ENCODE peak calls at places on chromosomes 4 and X, in seven cellular contexts. E is ovary, D is AG10803, R is fibroblast of lung, C is left ventricle myocardium inferior, S is BJ, W is choroid plexus epithelial cell. Y is an unnamed sample.

GRCh38 chrX:39808471-39808917 is 289.3 kb downstream of the BCOR start:
- DNase-seq in E (no peak), D (peak), R (peak), C (no peak), S (peak), W (peak), Y (peak)

GRCh38 chr4:8618421-8618820 is 25.9 kb downstream of the CPZ start:
- DNase-seq in E (peak), D (no peak), R (no peak), C (no peak), S (no peak), W (no peak), Y (no peak)

GRCh38 chr4:32440391-32440790 is 1720.2 kb downstream of the PCDH7 start:
- DNase-seq in E (no peak), D (no peak), R (no peak), C (no peak), S (no peak), W (no peak), Y (no peak)

GRCh38 chr4:159071969-159072765 is 30.7 kb upstream of the RAPGEF2 start:
- DNase-seq in E (no peak), D (no peak), R (peak), C (no peak), S (no peak), W (peak), Y (no peak)

GRCh38 chrX:37796805-37797204 is 16.9 kb downstream of the CYBB start:
- DNase-seq in E (no peak), D (no peak), R (peak), C (peak), S (no peak), W (no peak), Y (no peak)

GRCh38 chr4:48015216-48015615 is 1.3 kb downstream of the CNGA1 start:
- DNase-seq in E (no peak), D (no peak), R (no peak), C (no peak), S (no peak), W (no peak), Y (no peak)

GRCh38 chr4:66574145-66574978 is 904.1 kb upstream of the EPHA5 start:
- DNase-seq in E (no peak), D (peak), R (peak), C (no peak), S (peak), W (peak), Y (peak)

GRCh38 chr4:105306820-105307219 is 160.1 kb downstream of the TET2 start:
- DNase-seq in E (no peak), D (no peak), R (no peak), C (no peak), S (no peak), W (no peak), Y (no peak)

GRCh38 chrX:37545066-37545465 is 26.4 kb upstream of the LANCL3 start:
- DNase-seq in E (no peak), D (no peak), R (no peak), C (no peak), S (no peak), W (no peak), Y (no peak)

GRCh38 chr4:8914461-8915171 is 43.0 kb upstream of the HMX1 start:
- DNase-seq in E (peak), D (no peak), R (no peak), C (no peak), S (no peak), W (no peak), Y (no peak)

GRCh38 chrX:47562615-47563243 is 1.7 kb downstream of the ARAF start:
- DNase-seq in E (no peak), D (no peak), R (no peak), C (no peak), S (no peak), W (peak), Y (no peak)

GRCh38 chrX:153670748-153671588 is 2.6 kb downstream of the PNCK start:
- DNase-seq in E (no peak), D (no peak), R (no peak), C (no peak), S (no peak), W (no peak), Y (no peak)

GRCh38 chrX:153667931-153668396 is 5.6 kb downstream of the PNCK start:
- DNase-seq in E (peak), D (peak), R (peak), C (peak), S (peak), W (peak), Y (peak)

GRCh38 chrX:153668423-153669173 is 5.0 kb downstream of the PNCK start:
- DNase-seq in E (no peak), D (no peak), R (no peak), C (no peak), S (no peak), W (no peak), Y (no peak)

GRCh38 chrX:153669901-153670731 is 3.5 kb downstream of the PNCK start:
- DNase-seq in E (no peak), D (no peak), R (no peak), C (no peak), S (no peak), W (no peak), Y (no peak)

DNA sequence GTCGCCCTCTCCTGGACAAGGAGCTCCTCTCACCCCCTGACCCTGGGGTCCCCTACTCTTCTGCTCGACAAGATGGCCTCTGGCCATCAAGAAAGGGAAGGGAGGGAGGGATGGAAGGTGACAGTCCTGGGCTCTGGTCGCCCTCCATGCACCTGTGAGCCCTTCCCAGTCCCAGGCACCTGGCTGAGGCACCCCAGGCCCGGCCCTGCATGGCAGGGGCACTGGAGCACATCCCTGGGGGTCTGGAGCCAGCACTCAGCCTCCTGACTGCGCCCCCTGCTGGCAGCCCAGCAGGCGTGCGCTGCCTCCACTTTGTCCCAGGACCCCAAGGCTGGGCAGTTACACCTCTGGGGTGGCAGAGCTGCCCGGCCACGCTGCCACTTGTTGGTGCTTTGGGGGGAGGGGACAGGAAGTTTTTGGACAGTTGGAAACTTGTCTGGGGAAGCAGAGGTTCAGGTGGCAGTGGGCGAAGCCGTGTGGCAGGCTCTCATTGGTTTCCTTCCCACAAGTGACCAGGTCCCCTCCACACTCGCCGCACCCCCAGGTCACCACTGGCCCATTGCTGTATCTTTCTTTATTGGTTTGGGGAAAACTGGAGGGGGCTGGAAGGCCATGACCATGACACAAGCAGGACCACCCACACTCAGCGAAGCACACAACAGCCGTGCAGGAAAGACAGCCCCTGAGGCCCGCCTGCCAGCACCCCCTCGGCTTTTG is 4.3 kb downstream of the PNCK start:
- DNase-seq in E (peak), D (no peak), R (no peak), C (no peak), S (no peak), W (peak), Y (no peak)
- TF ChIP-seq CTCF in E (peak), D (peak), R (peak), C (peak), S (peak), W (peak), Y (peak)

GRCh38 chr4:38332699-38333098 is 331.3 kb upstream of the KLF3 start:
- DNase-seq in E (peak), D (no peak), R (no peak), C (no peak), S (no peak), W (no peak), Y (no peak)
- H3K4me3 ChIP-seq in E (no peak), D (no peak), R (no peak), C (no peak), S (no peak), W (no peak), Y (no peak)

DNA sequence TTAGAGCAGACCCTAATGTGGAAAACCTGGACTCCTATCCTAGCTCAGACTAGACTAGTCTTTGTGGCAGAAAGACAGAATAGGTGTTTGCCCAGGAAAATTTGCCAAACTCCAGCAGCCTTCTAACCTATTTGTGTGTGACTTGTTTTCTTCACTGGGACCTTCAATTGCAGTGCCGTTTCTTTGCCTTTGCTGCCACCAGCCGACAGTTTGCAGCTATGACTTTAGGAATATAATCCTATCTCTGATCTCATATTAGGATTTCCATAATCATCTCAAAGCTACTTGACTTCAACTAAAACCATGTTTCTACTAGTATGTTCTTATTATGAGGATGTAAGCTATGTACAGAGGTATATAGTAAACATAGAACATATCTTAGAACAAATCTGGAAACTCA is 60.2 kb upstream of the PGAM4 start:
- DNase-seq in E (peak), D (peak), R (peak), C (peak), S (no peak), W (peak), Y (peak)
- TF ChIP-seq CTCF in E (no peak), D (peak), R (peak), C (peak), S (peak), W (peak), Y (peak)

GRCh38 chrX:100410083-100410590 is at the start of gene PCDH19:
- DNase-seq in E (peak), D (peak), R (peak), C (peak), S (no peak), W (peak), Y (peak)

GRCh38 chrX:100409316-100410082 is 574 bp downstream of the PCDH19 start:
- DNase-seq in E (no peak), D (no peak), R (peak), C (no peak), S (no peak), W (peak), Y (no peak)

GRCh38 chrX:100413231-100413630 is 3.2 kb upstream of the PCDH19 start:
- DNase-seq in E (peak), D (peak), R (peak), C (no peak), S (no peak), W (peak), Y (peak)

GRCh38 chrX:100410901-100411801 is 1.1 kb upstream of the PCDH19 start:
- DNase-seq in E (no peak), D (no peak), R (no peak), C (no peak), S (no peak), W (no peak), Y (no peak)

DNA sequence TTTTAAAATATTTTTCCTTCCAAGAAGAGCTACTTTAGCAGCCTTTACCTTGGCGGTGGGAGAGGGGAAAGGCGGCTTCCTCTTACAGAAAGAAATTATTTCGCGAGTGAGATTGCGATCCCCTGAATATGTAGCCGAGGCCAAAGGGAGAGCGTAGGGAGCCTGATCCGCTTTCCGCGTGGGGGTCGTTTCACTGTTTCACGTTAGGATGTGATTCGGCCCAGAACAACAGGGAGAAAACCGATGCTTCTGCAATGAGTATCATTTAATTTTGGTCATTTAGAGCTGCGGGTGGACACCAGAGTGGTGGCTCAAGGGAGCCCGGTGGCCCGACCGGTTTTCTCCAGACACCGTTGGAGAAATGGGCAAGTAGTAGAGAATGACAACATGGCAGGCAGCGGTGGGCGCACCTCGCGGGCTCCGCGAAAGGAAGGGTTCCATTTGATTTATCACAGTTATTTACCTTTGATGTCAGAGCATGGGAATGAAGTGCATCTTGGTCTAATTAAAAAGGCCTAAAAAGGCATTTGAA is 1.8 kb upstream of the PCDH19 start:
- DNase-seq in E (no peak), D (no peak), R (no peak), C (no peak), S (no peak), W (no peak), Y (no peak)
- H3K4me3 ChIP-seq in E (no peak), D (no peak), R (no peak), C (no peak), S (no peak), W (no peak), Y (no peak)